ENCODE peak calls at places on chromosomes 7 and 10, in six cellular contexts. One of them, this sample, is unnamed.

GRCh38 chr7:240887-241421 is 48.6 kb downstream of the FAM20C start:
- DNase-seq in psoas muscle: no peak
- DNase-seq in adrenal gland: no peak
- DNase-seq in CD4-positive, alpha-beta T cell: no peak
- DNase-seq in nephron progenitor cell: no peak
- DNase-seq in astrocyte: no peak
- DNase-seq in this sample: no peak

GRCh38 chr7:151834281-151835035 is 42.5 kb downstream of the PRKAG2 start:
- DNase-seq in psoas muscle: peak
- DNase-seq in adrenal gland: no peak
- DNase-seq in CD4-positive, alpha-beta T cell: no peak
- DNase-seq in nephron progenitor cell: no peak
- DNase-seq in astrocyte: no peak
- DNase-seq in this sample: peak

GRCh38 chr7:41880107-41880506 is 177.2 kb upstream of the INHBA start:
- DNase-seq in psoas muscle: no peak
- DNase-seq in adrenal gland: no peak
- DNase-seq in CD4-positive, alpha-beta T cell: no peak
- DNase-seq in nephron progenitor cell: no peak
- DNase-seq in astrocyte: peak
- DNase-seq in this sample: no peak

GRCh38 chr10:97812696-97813095 is 36.9 kb upstream of the GOLGA7B start:
- DNase-seq in psoas muscle: no peak
- DNase-seq in adrenal gland: no peak
- DNase-seq in CD4-positive, alpha-beta T cell: no peak
- DNase-seq in nephron progenitor cell: no peak
- DNase-seq in astrocyte: no peak
- DNase-seq in this sample: no peak

GRCh38 chr7:75968561-75969001 is 25.8 kb downstream of the TMEM120A start:
- DNase-seq in psoas muscle: peak
- DNase-seq in adrenal gland: peak
- DNase-seq in CD4-positive, alpha-beta T cell: no peak
- DNase-seq in nephron progenitor cell: no peak
- DNase-seq in astrocyte: no peak
- DNase-seq in this sample: no peak

GRCh38 chr10:111087331-111087756 is 10.5 kb downstream of the ADRA2A start:
- DNase-seq in psoas muscle: no peak
- DNase-seq in adrenal gland: no peak
- DNase-seq in CD4-positive, alpha-beta T cell: no peak
- DNase-seq in nephron progenitor cell: no peak
- DNase-seq in astrocyte: no peak
- DNase-seq in this sample: no peak

GRCh38 chr7:16619979-16620408 is 25.6 kb downstream of the ANKMY2 start:
- DNase-seq in psoas muscle: no peak
- DNase-seq in adrenal gland: no peak
- DNase-seq in CD4-positive, alpha-beta T cell: no peak
- DNase-seq in nephron progenitor cell: no peak
- DNase-seq in astrocyte: peak
- DNase-seq in this sample: no peak

GRCh38 chr7:44733708-44734481 is 14.8 kb upstream of the ZMIZ2 start:
- DNase-seq in psoas muscle: no peak
- DNase-seq in adrenal gland: peak
- DNase-seq in CD4-positive, alpha-beta T cell: no peak
- DNase-seq in nephron progenitor cell: no peak
- DNase-seq in astrocyte: peak
- DNase-seq in this sample: peak

GRCh38 chr10:24784061-24784460 is 60.4 kb upstream of the ARHGAP21 start:
- DNase-seq in psoas muscle: no peak
- DNase-seq in adrenal gland: no peak
- DNase-seq in CD4-positive, alpha-beta T cell: no peak
- DNase-seq in nephron progenitor cell: no peak
- DNase-seq in astrocyte: no peak
- DNase-seq in this sample: no peak

GRCh38 chr10:60358282-60358681 is 31.4 kb downstream of the ANK3 start:
- DNase-seq in psoas muscle: no peak
- DNase-seq in adrenal gland: no peak
- DNase-seq in CD4-positive, alpha-beta T cell: no peak
- DNase-seq in nephron progenitor cell: no peak
- DNase-seq in astrocyte: no peak
- DNase-seq in this sample: no peak

GRCh38 chr7:134599371-134599770 is 47.3 kb upstream of the BPGM start:
- DNase-seq in psoas muscle: peak
- DNase-seq in adrenal gland: no peak
- DNase-seq in CD4-positive, alpha-beta T cell: no peak
- DNase-seq in nephron progenitor cell: no peak
- DNase-seq in astrocyte: no peak
- DNase-seq in this sample: no peak

GRCh38 chr7:80298201-80298600 is 163.6 kb downstream of the GNAI1 start:
- DNase-seq in psoas muscle: no peak
- DNase-seq in adrenal gland: no peak
- DNase-seq in CD4-positive, alpha-beta T cell: no peak
- DNase-seq in nephron progenitor cell: no peak
- DNase-seq in astrocyte: no peak
- DNase-seq in this sample: no peak

GRCh38 chr7:2019693-2020511 is 212.8 kb downstream of the MAD1L1 start:
- DNase-seq in psoas muscle: peak
- DNase-seq in adrenal gland: peak
- DNase-seq in CD4-positive, alpha-beta T cell: peak
- DNase-seq in nephron progenitor cell: no peak
- DNase-seq in astrocyte: peak
- DNase-seq in this sample: peak

GRCh38 chr7:67523706-67524105 is 527.1 kb downstream of the TYW1 start:
- DNase-seq in psoas muscle: no peak
- DNase-seq in adrenal gland: no peak
- DNase-seq in CD4-positive, alpha-beta T cell: no peak
- DNase-seq in nephron progenitor cell: no peak
- DNase-seq in astrocyte: no peak
- DNase-seq in this sample: no peak

GRCh38 chr7:51313276-51314035 is 3.2 kb downstream of the COBL start:
- DNase-seq in psoas muscle: no peak
- DNase-seq in adrenal gland: no peak
- DNase-seq in CD4-positive, alpha-beta T cell: no peak
- DNase-seq in nephron progenitor cell: no peak
- DNase-seq in astrocyte: no peak
- DNase-seq in this sample: no peak

GRCh38 chr10:93337309-93337721 is 144.8 kb downstream of the MYOF start:
- DNase-seq in psoas muscle: no peak
- DNase-seq in adrenal gland: no peak
- DNase-seq in CD4-positive, alpha-beta T cell: no peak
- DNase-seq in nephron progenitor cell: no peak
- DNase-seq in astrocyte: no peak
- DNase-seq in this sample: no peak

GRCh38 chr10:3780056-3780765 is 4.8 kb downstream of the KLF6 start:
- DNase-seq in psoas muscle: peak
- DNase-seq in adrenal gland: no peak
- DNase-seq in CD4-positive, alpha-beta T cell: no peak
- DNase-seq in nephron progenitor cell: no peak
- DNase-seq in astrocyte: peak
- DNase-seq in this sample: no peak

GRCh38 chr7:42858570-42858969 is 53.3 kb downstream of the C7orf25 start:
- DNase-seq in psoas muscle: no peak
- DNase-seq in adrenal gland: no peak
- DNase-seq in CD4-positive, alpha-beta T cell: no peak
- DNase-seq in nephron progenitor cell: no peak
- DNase-seq in astrocyte: peak
- DNase-seq in this sample: no peak

GRCh38 chr10:93850484-93851015 is 43.2 kb upstream of the SLC35G1 start:
- DNase-seq in psoas muscle: no peak
- DNase-seq in adrenal gland: no peak
- DNase-seq in CD4-positive, alpha-beta T cell: no peak
- DNase-seq in nephron progenitor cell: no peak
- DNase-seq in astrocyte: no peak
- DNase-seq in this sample: no peak

GRCh38 chr10:73641272-73642060 is at the start of gene MYOZ1:
- DNase-seq in psoas muscle: peak
- DNase-seq in adrenal gland: no peak
- DNase-seq in CD4-positive, alpha-beta T cell: no peak
- DNase-seq in nephron progenitor cell: no peak
- DNase-seq in astrocyte: no peak
- DNase-seq in this sample: no peak

GRCh38 chr10:120514035-120514620 is 57.1 kb downstream of the PLPP4 start:
- DNase-seq in psoas muscle: no peak
- DNase-seq in adrenal gland: peak
- DNase-seq in CD4-positive, alpha-beta T cell: no peak
- DNase-seq in nephron progenitor cell: peak
- DNase-seq in astrocyte: no peak
- DNase-seq in this sample: no peak

GRCh38 chr7:47444376-47445098 is 137.4 kb downstream of the TNS3 start:
- DNase-seq in psoas muscle: no peak
- DNase-seq in adrenal gland: no peak
- DNase-seq in CD4-positive, alpha-beta T cell: no peak
- DNase-seq in nephron progenitor cell: no peak
- DNase-seq in astrocyte: no peak
- DNase-seq in this sample: no peak

GRCh38 chr7:71442492-71443196 is 310.7 kb downstream of the GALNT17 start:
- DNase-seq in psoas muscle: no peak
- DNase-seq in adrenal gland: no peak
- DNase-seq in CD4-positive, alpha-beta T cell: no peak
- DNase-seq in nephron progenitor cell: no peak
- DNase-seq in astrocyte: no peak
- DNase-seq in this sample: no peak

GRCh38 chr10:93392111-93392510 is 90.0 kb downstream of the MYOF start:
- DNase-seq in psoas muscle: no peak
- DNase-seq in adrenal gland: no peak
- DNase-seq in CD4-positive, alpha-beta T cell: no peak
- DNase-seq in nephron progenitor cell: no peak
- DNase-seq in astrocyte: peak
- DNase-seq in this sample: no peak

GRCh38 chr7:142925413-142925812 is 8.1 kb downstream of the TRPV5 start:
- DNase-seq in psoas muscle: no peak
- DNase-seq in adrenal gland: no peak
- DNase-seq in CD4-positive, alpha-beta T cell: no peak
- DNase-seq in nephron progenitor cell: no peak
- DNase-seq in astrocyte: no peak
- DNase-seq in this sample: no peak

DNA sequence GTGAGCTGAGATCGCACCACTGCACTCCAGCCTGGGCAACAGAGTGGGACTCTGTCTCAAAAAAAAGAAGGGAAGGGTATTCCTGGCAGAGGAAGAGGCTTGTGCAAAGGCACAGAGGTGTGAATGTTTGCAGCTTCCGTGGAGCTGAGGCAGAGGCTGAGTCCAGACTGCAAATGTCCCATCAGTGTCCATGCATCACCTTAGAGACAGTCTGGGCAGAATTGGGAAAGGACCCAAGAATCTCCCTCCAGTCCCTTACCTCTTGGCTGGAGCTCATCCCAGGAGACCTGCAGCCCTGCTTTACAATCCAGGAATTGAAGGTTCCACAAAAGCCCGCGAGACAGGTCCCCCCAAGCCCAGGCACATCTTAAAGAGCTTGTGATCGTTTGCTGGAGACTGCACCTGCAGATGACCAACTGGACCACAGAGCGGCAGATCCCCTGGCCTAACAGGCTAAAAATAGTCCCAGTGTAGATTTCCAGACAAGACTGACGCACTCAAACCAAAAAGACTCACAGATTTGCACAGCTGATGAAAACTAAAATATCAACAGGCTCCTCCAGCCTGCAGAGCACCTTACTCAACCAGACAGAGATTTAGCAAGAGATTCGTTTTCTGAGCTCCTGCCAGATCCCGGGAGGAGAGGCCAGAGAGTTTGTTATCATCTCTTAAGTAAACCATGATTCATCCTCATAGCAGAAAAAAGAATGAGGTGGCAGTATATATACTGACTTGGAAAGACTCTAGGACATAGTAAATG is 22.9 kb upstream of the NANOS1 start:
- DNase-seq in psoas muscle: peak
- DNase-seq in adrenal gland: peak
- DNase-seq in CD4-positive, alpha-beta T cell: no peak
- DNase-seq in nephron progenitor cell: no peak
- DNase-seq in astrocyte: peak
- DNase-seq in this sample: no peak
- TF ChIP-seq CTCF in psoas muscle: no peak
- TF ChIP-seq CTCF in adrenal gland: no peak
- TF ChIP-seq CTCF in CD4-positive, alpha-beta T cell: no peak
- TF ChIP-seq CTCF in nephron progenitor cell: no peak
- TF ChIP-seq CTCF in astrocyte: peak
- TF ChIP-seq CTCF in this sample: no peak

GRCh38 chr10:99484626-99485581 is 47.8 kb upstream of the NKX2-3 start:
- DNase-seq in psoas muscle: no peak
- DNase-seq in adrenal gland: no peak
- DNase-seq in CD4-positive, alpha-beta T cell: no peak
- DNase-seq in nephron progenitor cell: no peak
- DNase-seq in astrocyte: no peak
- DNase-seq in this sample: no peak
- TF ChIP-seq CTCF in psoas muscle: no peak
- TF ChIP-seq CTCF in adrenal gland: no peak
- TF ChIP-seq CTCF in CD4-positive, alpha-beta T cell: no peak
- TF ChIP-seq CTCF in nephron progenitor cell: no peak
- TF ChIP-seq CTCF in astrocyte: peak
- TF ChIP-seq CTCF in this sample: no peak

GRCh38 chr7:22587322-22587721 is 87.3 kb upstream of the STEAP1B start:
- DNase-seq in psoas muscle: no peak
- DNase-seq in adrenal gland: no peak
- DNase-seq in CD4-positive, alpha-beta T cell: no peak
- DNase-seq in nephron progenitor cell: no peak
- DNase-seq in astrocyte: peak
- DNase-seq in this sample: no peak

GRCh38 chr7:22584179-22584578 is 84.2 kb upstream of the STEAP1B start:
- DNase-seq in psoas muscle: no peak
- DNase-seq in adrenal gland: no peak
- DNase-seq in CD4-positive, alpha-beta T cell: no peak
- DNase-seq in nephron progenitor cell: no peak
- DNase-seq in astrocyte: no peak
- DNase-seq in this sample: no peak

GRCh38 chr7:22586101-22586805 is 86.3 kb upstream of the STEAP1B start:
- DNase-seq in psoas muscle: no peak
- DNase-seq in adrenal gland: no peak
- DNase-seq in CD4-positive, alpha-beta T cell: no peak
- DNase-seq in nephron progenitor cell: no peak
- DNase-seq in astrocyte: peak
- DNase-seq in this sample: no peak

GRCh38 chr7:22588396-22588795 is 88.4 kb upstream of the STEAP1B start:
- DNase-seq in psoas muscle: no peak
- DNase-seq in adrenal gland: no peak
- DNase-seq in CD4-positive, alpha-beta T cell: no peak
- DNase-seq in nephron progenitor cell: no peak
- DNase-seq in astrocyte: peak
- DNase-seq in this sample: no peak

DNA sequence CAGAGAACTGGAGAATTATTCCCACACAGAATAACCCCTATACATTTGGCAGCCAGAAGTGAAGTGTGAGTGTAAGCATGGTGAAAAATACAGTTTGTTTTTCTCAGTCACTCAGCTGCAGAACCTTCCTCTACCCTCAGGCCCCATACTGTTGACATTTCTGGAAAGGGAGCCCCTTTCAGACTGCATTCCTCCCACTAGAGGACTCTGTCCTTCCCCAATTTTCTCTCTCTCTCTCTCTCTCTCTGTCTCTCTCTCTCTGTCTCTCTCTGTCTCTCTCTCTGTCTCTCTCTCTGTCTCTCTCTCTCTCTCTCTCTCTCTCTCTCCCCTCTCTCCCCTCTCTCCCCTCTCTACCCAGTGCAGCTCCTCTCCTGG is 86.8 kb upstream of the STEAP1B start:
- DNase-seq in psoas muscle: no peak
- DNase-seq in adrenal gland: no peak
- DNase-seq in CD4-positive, alpha-beta T cell: no peak
- DNase-seq in nephron progenitor cell: no peak
- DNase-seq in astrocyte: peak
- DNase-seq in this sample: no peak
- TF ChIP-seq CTCF in psoas muscle: peak
- TF ChIP-seq CTCF in adrenal gland: no peak
- TF ChIP-seq CTCF in CD4-positive, alpha-beta T cell: no peak
- TF ChIP-seq CTCF in nephron progenitor cell: no peak
- TF ChIP-seq CTCF in astrocyte: peak
- TF ChIP-seq CTCF in this sample: peak

GRCh38 chr7:21300692-21301091 is 127.2 kb upstream of the SP4 start:
- DNase-seq in psoas muscle: no peak
- DNase-seq in adrenal gland: no peak
- DNase-seq in CD4-positive, alpha-beta T cell: no peak
- DNase-seq in nephron progenitor cell: no peak
- DNase-seq in astrocyte: no peak
- DNase-seq in this sample: no peak
- TF ChIP-seq CTCF in psoas muscle: no peak
- TF ChIP-seq CTCF in adrenal gland: no peak
- TF ChIP-seq CTCF in CD4-positive, alpha-beta T cell: no peak
- TF ChIP-seq CTCF in nephron progenitor cell: no peak
- TF ChIP-seq CTCF in astrocyte: peak
- TF ChIP-seq CTCF in this sample: peak